ENCODE peak calls at places on chromosomes 3 and 15, in nine cellular contexts. D, E, S, Y, N, A, Q, H and U are unnamed samples.

GRCh38 chr3:196525141-196525540 is 10.0 kb upstream of the SMCO1 start:
- DNase-seq in D (no peak), Q (no peak), S (no peak), N (no peak), H (no peak), E (no peak), A (no peak), Y (no peak), U (no peak)

GRCh38 chr3:195806211-195806915 is 5.4 kb downstream of the MUC4 start:
- DNase-seq in E (no peak), A (no peak), H (no peak), Y (no peak), S (peak), Q (no peak), N (peak), D (no peak), U (no peak)

GRCh38 chr15:91898843-91899242 is 45.3 kb downstream of the SLCO3A1 start:
- DNase-seq in A (no peak), D (no peak), N (no peak), E (no peak), Q (no peak), S (no peak), H (no peak), Y (no peak), U (no peak)

GRCh38 chr3:171064461-171064860 is 37.9 kb upstream of the SLC2A2 start:
- DNase-seq in E (no peak), N (no peak), Q (no peak), Y (no peak), D (no peak), H (no peak), S (no peak), A (no peak), U (no peak)

GRCh38 chr3:10015476-10015904 is 10.7 kb upstream of the FANCD2 start:
- DNase-seq in D (peak), S (no peak), Y (peak), H (no peak), Q (no peak), E (peak), N (peak), A (peak), U (peak)

GRCh38 chr3:39707314-39707909 is 102.0 kb upstream of the MYRIP start:
- DNase-seq in E (no peak), Q (peak), H (no peak), N (no peak), Y (no peak), A (no peak), S (peak), D (no peak), U (no peak)

GRCh38 chr15:63086967-63087366 is 34.7 kb upstream of the LACTB start:
- DNase-seq in D (no peak), E (no peak), Q (no peak), S (no peak), A (no peak), N (no peak), H (no peak), Y (no peak), U (peak)

GRCh38 chr3:108041253-108041652 is 49.6 kb downstream of the CD47 start:
- DNase-seq in N (no peak), D (no peak), H (no peak), A (no peak), Q (no peak), Y (no peak), E (no peak), S (no peak), U (no peak)

GRCh38 chr3:19155375-19155774 is 7.1 kb downstream of the KCNH8 start:
- DNase-seq in S (no peak), Y (no peak), Q (no peak), N (no peak), H (no peak), E (no peak), A (no peak), D (no peak), U (no peak)

GRCh38 chr3:78867409-78868372 is 900.1 kb downstream of the ROBO1 start:
- DNase-seq in S (no peak), N (no peak), Y (no peak), A (no peak), H (no peak), E (no peak), D (no peak), Q (no peak), U (no peak)

GRCh38 chr3:9793161-9793781 is 389 bp downstream of the ARPC4 start:
- DNase-seq in A (peak), Y (no peak), E (peak), N (no peak), D (no peak), H (no peak), Q (no peak), S (peak), U (no peak)

GRCh38 chr15:83747050-83747717 is 93.3 kb downstream of the ADAMTSL3 start:
- DNase-seq in H (no peak), D (no peak), Y (no peak), S (peak), E (no peak), N (peak), A (no peak), Q (peak), U (no peak)

GRCh38 chr15:64150236-64150578 is 1.3 kb upstream of the SNX22 start:
- DNase-seq in D (no peak), E (no peak), Y (no peak), A (no peak), S (no peak), H (no peak), Q (no peak), N (peak), U (no peak)

GRCh38 chr3:48405343-48405881 is 24.5 kb downstream of the PLXNB1 start:
- DNase-seq in D (peak), Q (no peak), H (peak), N (peak), E (no peak), S (no peak), Y (peak), A (no peak), U (peak)

GRCh38 chr3:171556574-171557145 is 96.5 kb upstream of the TNIK start:
- DNase-seq in S (peak), E (no peak), Q (no peak), H (no peak), A (no peak), N (no peak), Y (no peak), D (no peak), U (no peak)

GRCh38 chr3:94416768-94417167 is 353.9 kb downstream of the NSUN3 start:
- DNase-seq in D (no peak), Y (no peak), S (no peak), E (no peak), A (no peak), Q (no peak), H (no peak), N (no peak), U (no peak)

GRCh38 chr3:172987268-172987667 is 153.8 kb downstream of the SPATA16 start:
- DNase-seq in A (no peak), S (peak), Y (no peak), D (no peak), H (no peak), E (no peak), Q (peak), N (no peak), U (no peak)

GRCh38 chr3:10770981-10771380 is 45.0 kb upstream of the SLC6A11 start:
- DNase-seq in Y (no peak), D (no peak), N (no peak), E (no peak), H (no peak), A (no peak), S (no peak), Q (no peak), U (no peak)

GRCh38 chr3:94307588-94307987 is 244.7 kb downstream of the NSUN3 start:
- DNase-seq in E (no peak), Y (no peak), A (no peak), S (no peak), N (no peak), H (no peak), D (no peak), Q (no peak), U (no peak)

GRCh38 chr3:117669761-117670160 is 960.2 kb downstream of the TUSC7 start:
- DNase-seq in A (no peak), D (no peak), N (no peak), Q (no peak), H (no peak), E (no peak), Y (no peak), S (no peak), U (no peak)

GRCh38 chr3:157174265-157174615 is 14.3 kb upstream of the CCNL1 start:
- DNase-seq in H (peak), D (no peak), N (peak), A (no peak), Y (no peak), E (peak), Q (no peak), S (peak), U (no peak)

GRCh38 chr3:8561365-8561764 is 59.7 kb downstream of the LMCD1 start:
- DNase-seq in D (no peak), H (no peak), A (no peak), N (peak), E (no peak), Q (no peak), S (no peak), Y (no peak), U (no peak)

GRCh38 chr3:42658091-42658770 is 4.7 kb downstream of the ZBTB47 start:
- DNase-seq in Y (no peak), E (no peak), S (no peak), A (no peak), D (no peak), Q (no peak), H (no peak), N (peak), U (no peak)

GRCh38 chr3:39388741-39389248 is 5.6 kb downstream of the SLC25A38 start:
- DNase-seq in S (no peak), E (no peak), D (no peak), A (no peak), Y (no peak), Q (no peak), N (no peak), H (no peak), U (no peak)

GRCh38 chr3:70982700-70983140 is 600.8 kb downstream of the FOXP1 start:
- DNase-seq in N (peak), S (peak), D (peak), E (no peak), A (no peak), Q (peak), H (no peak), Y (peak), U (peak)

GRCh38 chr3:120498947-120499346 is 48.2 kb upstream of the FSTL1 start:
- DNase-seq in E (no peak), Q (no peak), N (peak), D (peak), Y (no peak), H (no peak), A (no peak), S (peak), U (no peak)

GRCh38 chr3:7504886-7505775 is 644.2 kb downstream of the GRM7 start:
- DNase-seq in S (peak), A (no peak), N (no peak), D (no peak), Y (no peak), Q (peak), H (no peak), E (no peak), U (no peak)

GRCh38 chr15:49847937-49848823 is 227.3 kb downstream of the DTWD1 start:
- DNase-seq in E (no peak), Y (no peak), S (no peak), A (no peak), Q (no peak), D (no peak), H (no peak), N (no peak), U (no peak)

GRCh38 chr3:48656061-48656840 is 6.4 kb downstream of the CELSR3 start:
- DNase-seq in S (peak), A (peak), D (peak), Y (peak), N (peak), Q (peak), E (peak), H (peak), U (no peak)

GRCh38 chr15:51982013-51982769 is 10.6 kb upstream of the LEO1 start:
- DNase-seq in Q (peak), N (no peak), E (no peak), H (no peak), Y (no peak), D (no peak), A (peak), S (peak), U (no peak)
- TF ChIP-seq CTCF in Q (peak), N (peak), E (peak), H (no peak), Y (no peak), D (peak), A (peak), S (peak), U (peak)

GRCh38 chr15:71276355-71276665 is 161.0 kb downstream of the THSD4 start:
- DNase-seq in Q (peak), S (no peak), E (no peak), H (no peak), A (no peak), D (no peak), N (no peak), Y (no peak), U (no peak)

GRCh38 chr15:71282086-71282485 is 166.8 kb downstream of the THSD4 start:
- DNase-seq in S (no peak), Q (no peak), N (no peak), H (no peak), E (no peak), A (no peak), Y (no peak), D (no peak), U (no peak)

GRCh38 chr15:71279757-71280141 is 164.5 kb downstream of the THSD4 start:
- DNase-seq in N (no peak), A (no peak), Q (no peak), E (no peak), D (no peak), H (no peak), S (no peak), Y (peak), U (no peak)

GRCh38 chr15:71275566-71276354 is 160.5 kb downstream of the THSD4 start:
- DNase-seq in D (no peak), S (no peak), E (no peak), Q (no peak), A (no peak), N (no peak), H (no peak), Y (no peak), U (no peak)

GRCh38 chr15:71278989-71279756 is 163.9 kb downstream of the THSD4 start:
- DNase-seq in Y (peak), E (peak), A (no peak), S (no peak), Q (no peak), N (peak), D (peak), H (no peak), U (peak)
- TF ChIP-seq POLR2AphosphoS5 in Y (peak), E (peak), A (no peak), S (no peak), Q (no peak), N (peak), D (peak), H (no peak), U (no peak)

GRCh38 chr3:123798540-123798939 is 85.6 kb downstream of the MYLK start:
- DNase-seq in A (no peak), Y (no peak), E (no peak), Q (no peak), D (no peak), S (no peak), H (no peak), N (no peak), U (no peak)
- H3K4me3 ChIP-seq in A (no peak), Y (no peak), E (peak), Q (no peak), D (no peak), S (no peak), H (no peak), N (no peak), U (no peak)

DNA sequence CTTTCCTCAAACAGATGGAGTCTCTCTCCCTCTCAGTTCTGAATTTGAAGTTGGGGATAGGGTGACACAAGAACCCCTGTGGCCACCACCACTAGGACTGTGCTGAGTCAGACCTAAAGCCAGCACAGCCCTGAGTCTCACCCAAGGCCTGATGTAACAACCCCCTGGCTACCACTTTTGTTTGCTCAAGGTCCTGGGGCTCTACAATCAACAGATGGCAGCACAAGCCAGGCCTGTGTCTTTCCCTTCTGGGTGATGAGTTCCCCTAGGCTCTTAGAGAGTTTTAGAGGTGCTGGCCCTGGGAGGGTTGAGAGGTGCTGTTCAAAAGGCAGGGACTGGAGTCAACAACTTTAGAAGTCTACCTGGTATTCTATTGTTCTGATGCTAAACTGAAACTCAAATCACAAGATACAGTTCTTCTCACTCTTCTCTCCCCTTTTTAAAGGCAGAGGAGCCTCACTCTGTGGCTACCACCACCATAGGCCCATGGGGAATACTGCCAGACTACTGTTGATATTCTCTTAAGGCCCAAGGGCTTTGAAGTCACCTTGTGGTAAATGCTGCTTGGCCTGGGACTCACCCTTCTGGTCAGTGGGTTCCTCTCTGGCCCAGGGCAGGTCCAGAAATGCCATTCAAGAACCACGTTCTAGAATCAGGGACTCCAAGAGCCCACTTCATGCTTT is 6.5 kb downstream of the OR5K4 start:
- DNase-seq in E (no peak), D (no peak), S (peak), Y (no peak), N (no peak), A (no peak), H (no peak), Q (peak), U (no peak)
- TF ChIP-seq CTCF in E (no peak), D (no peak), S (peak), Y (no peak), N (no peak), A (no peak), H (no peak), Q (peak), U (no peak)

DNA sequence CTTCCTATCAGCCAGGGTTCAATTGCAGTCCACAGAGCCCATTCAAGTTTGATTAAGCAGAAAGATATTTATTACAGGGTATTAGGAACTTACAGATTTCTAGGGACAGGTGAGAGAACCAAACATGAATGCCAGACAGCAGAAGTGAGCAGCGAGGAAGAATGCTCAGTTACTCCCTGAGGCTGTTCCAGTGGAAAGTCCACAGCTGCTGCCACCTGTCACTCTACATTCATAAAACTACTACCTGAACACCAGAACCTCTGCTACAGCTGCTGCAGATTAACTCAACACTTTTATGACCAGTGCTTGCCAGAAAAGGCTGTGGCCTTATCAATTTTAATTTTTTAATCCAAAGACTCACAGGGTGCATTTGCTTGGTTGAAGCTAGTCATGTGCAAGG is 325.4 kb upstream of the ONECUT1 start:
- DNase-seq in H (no peak), N (no peak), D (no peak), S (no peak), A (no peak), Q (no peak), E (peak), Y (no peak), U (no peak)
- TF ChIP-seq POLR2AphosphoS5 in H (no peak), N (no peak), D (no peak), S (no peak), A (no peak), Q (no peak), E (peak), Y (no peak), U (no peak)